ENCODE peak calls at places on chromosome 22, in four cellular contexts. One of them, this sample, is unnamed.

GRCh38 chr22:48319321-48320047 is 1508.2 kb downstream of the BRD1 start:
- DNase-seq in aorta: no peak
- DNase-seq in GM06990: no peak
- DNase-seq in naive thymus-derived CD8-positive, alpha-beta T cell: no peak
- DNase-seq in this sample: no peak

GRCh38 chr22:23399367-23400285 is 180.5 kb downstream of the IGLL1 start:
- DNase-seq in aorta: peak
- DNase-seq in GM06990: no peak
- DNase-seq in naive thymus-derived CD8-positive, alpha-beta T cell: no peak
- DNase-seq in this sample: no peak

GRCh38 chr22:17777005-17777716 is 2.9 kb upstream of the BID start:
- DNase-seq in aorta: peak
- DNase-seq in GM06990: peak
- DNase-seq in naive thymus-derived CD8-positive, alpha-beta T cell: peak
- DNase-seq in this sample: no peak

GRCh38 chr22:29917052-29917902 is 34.3 kb downstream of the MTMR3 start:
- DNase-seq in aorta: no peak
- DNase-seq in GM06990: no peak
- DNase-seq in naive thymus-derived CD8-positive, alpha-beta T cell: no peak
- DNase-seq in this sample: no peak

GRCh38 chr22:33883561-33883960 is 36.7 kb downstream of the LARGE1 start:
- DNase-seq in aorta: no peak
- DNase-seq in GM06990: no peak
- DNase-seq in naive thymus-derived CD8-positive, alpha-beta T cell: no peak
- DNase-seq in this sample: no peak

GRCh38 chr22:44519895-44520294 is 21.9 kb upstream of the RTL6 start:
- DNase-seq in aorta: no peak
- DNase-seq in GM06990: no peak
- DNase-seq in naive thymus-derived CD8-positive, alpha-beta T cell: no peak
- DNase-seq in this sample: no peak

GRCh38 chr22:31898911-31899310 is 45.4 kb upstream of the YWHAH start:
- DNase-seq in aorta: no peak
- DNase-seq in GM06990: no peak
- DNase-seq in naive thymus-derived CD8-positive, alpha-beta T cell: no peak
- DNase-seq in this sample: no peak

GRCh38 chr22:17381237-17381913 is 12.1 kb downstream of the CECR2 start:
- DNase-seq in aorta: no peak
- DNase-seq in GM06990: no peak
- DNase-seq in naive thymus-derived CD8-positive, alpha-beta T cell: no peak
- DNase-seq in this sample: no peak

GRCh38 chr22:46001426-46002106 is 24.6 kb upstream of the WNT7B start:
- DNase-seq in aorta: no peak
- DNase-seq in GM06990: no peak
- DNase-seq in naive thymus-derived CD8-positive, alpha-beta T cell: no peak
- DNase-seq in this sample: peak

GRCh38 chr22:31099386-31099785 is 8.0 kb downstream of the SELENOM start:
- DNase-seq in aorta: no peak
- DNase-seq in GM06990: no peak
- DNase-seq in naive thymus-derived CD8-positive, alpha-beta T cell: no peak
- DNase-seq in this sample: no peak

This sample was measured in NCI-H2081 treated with DMSO at 0.1 percent for 48 hours.